ENCODE peak calls at places on chromosomes 12 and 14, in six cellular contexts. One of them, this sample, is unnamed.

GRCh38 chr12:92002673-92003382 is 142.8 kb downstream of the BTG1 start:
- DNase-seq in IMR-90: no peak
- DNase-seq in mesenchymal stem cell: peak
- DNase-seq in mesendoderm: no peak
- DNase-seq in H1: no peak
- DNase-seq in trophoblast cell: no peak
- DNase-seq in this sample: no peak

GRCh38 chr14:76090611-76091010 is 61.1 kb upstream of the GPATCH2L start:
- DNase-seq in IMR-90: no peak
- DNase-seq in mesenchymal stem cell: no peak
- DNase-seq in mesendoderm: no peak
- DNase-seq in H1: no peak
- DNase-seq in trophoblast cell: no peak
- DNase-seq in this sample: no peak

GRCh38 chr14:81219821-81220487 is 805 bp downstream of the GTF2A1 start:
- DNase-seq in IMR-90: peak
- DNase-seq in mesenchymal stem cell: no peak
- DNase-seq in mesendoderm: peak
- DNase-seq in H1: peak
- DNase-seq in trophoblast cell: peak
- DNase-seq in this sample: no peak

GRCh38 chr12:89796798-89797382 is 88.3 kb upstream of the ATP2B1 start:
- DNase-seq in IMR-90: no peak
- DNase-seq in mesenchymal stem cell: no peak
- DNase-seq in mesendoderm: peak
- DNase-seq in H1: no peak
- DNase-seq in trophoblast cell: no peak
- DNase-seq in this sample: no peak

GRCh38 chr14:99497894-99498293 is 16.7 kb downstream of the CCNK start:
- DNase-seq in IMR-90: no peak
- DNase-seq in mesenchymal stem cell: no peak
- DNase-seq in mesendoderm: no peak
- DNase-seq in H1: no peak
- DNase-seq in trophoblast cell: no peak
- DNase-seq in this sample: no peak

GRCh38 chr12:90335561-90335960 is 619.4 kb downstream of the CCER1 start:
- DNase-seq in IMR-90: no peak
- DNase-seq in mesenchymal stem cell: no peak
- DNase-seq in mesendoderm: no peak
- DNase-seq in H1: no peak
- DNase-seq in trophoblast cell: no peak
- DNase-seq in this sample: no peak

GRCh38 chr12:11672361-11672760 is 22.9 kb downstream of the ETV6 start:
- DNase-seq in IMR-90: no peak
- DNase-seq in mesenchymal stem cell: no peak
- DNase-seq in mesendoderm: no peak
- DNase-seq in H1: no peak
- DNase-seq in trophoblast cell: no peak
- DNase-seq in this sample: no peak

GRCh38 chr14:36863271-36863670 is 201.6 kb downstream of the PAX9 start:
- DNase-seq in IMR-90: no peak
- DNase-seq in mesenchymal stem cell: no peak
- DNase-seq in mesendoderm: no peak
- DNase-seq in H1: no peak
- DNase-seq in trophoblast cell: no peak
- DNase-seq in this sample: no peak

GRCh38 chr12:3944620-3945019 is 71.4 kb upstream of the PARP11 start:
- DNase-seq in IMR-90: no peak
- DNase-seq in mesenchymal stem cell: no peak
- DNase-seq in mesendoderm: peak
- DNase-seq in H1: no peak
- DNase-seq in trophoblast cell: no peak
- DNase-seq in this sample: no peak

GRCh38 chr14:32565256-32565655 is 236.2 kb downstream of the AKAP6 start:
- DNase-seq in IMR-90: no peak
- DNase-seq in mesenchymal stem cell: peak
- DNase-seq in mesendoderm: no peak
- DNase-seq in H1: no peak
- DNase-seq in trophoblast cell: no peak
- DNase-seq in this sample: no peak

GRCh38 chr14:53042480-53042879 is 91.6 kb upstream of the FERMT2 start:
- DNase-seq in IMR-90: peak
- DNase-seq in mesenchymal stem cell: peak
- DNase-seq in mesendoderm: no peak
- DNase-seq in H1: no peak
- DNase-seq in trophoblast cell: peak
- DNase-seq in this sample: no peak

GRCh38 chr12:116454950-116455447 is 104.2 kb upstream of the MAP1LC3B2 start:
- DNase-seq in IMR-90: peak
- DNase-seq in mesenchymal stem cell: peak
- DNase-seq in mesendoderm: peak
- DNase-seq in H1: no peak
- DNase-seq in trophoblast cell: peak
- DNase-seq in this sample: no peak

GRCh38 chr14:65506801-65507200 is 94.3 kb downstream of the FUT8 start:
- DNase-seq in IMR-90: no peak
- DNase-seq in mesenchymal stem cell: no peak
- DNase-seq in mesendoderm: peak
- DNase-seq in H1: no peak
- DNase-seq in trophoblast cell: no peak
- DNase-seq in this sample: no peak

GRCh38 chr14:55605793-55606192 is 25.8 kb downstream of the KTN1 start:
- DNase-seq in IMR-90: no peak
- DNase-seq in mesenchymal stem cell: no peak
- DNase-seq in mesendoderm: peak
- DNase-seq in H1: no peak
- DNase-seq in trophoblast cell: peak
- DNase-seq in this sample: no peak

GRCh38 chr14:64401923-64402322 is 13.8 kb downstream of the MTHFD1 start:
- DNase-seq in IMR-90: no peak
- DNase-seq in mesenchymal stem cell: no peak
- DNase-seq in mesendoderm: no peak
- DNase-seq in H1: no peak
- DNase-seq in trophoblast cell: no peak
- DNase-seq in this sample: no peak

GRCh38 chr12:60173213-60174170 is 577.7 kb downstream of the SLC16A7 start:
- DNase-seq in IMR-90: no peak
- DNase-seq in mesenchymal stem cell: no peak
- DNase-seq in mesendoderm: no peak
- DNase-seq in H1: no peak
- DNase-seq in trophoblast cell: peak
- DNase-seq in this sample: no peak

GRCh38 chr14:64038857-64039542 is 186.2 kb downstream of the SYNE2 start:
- DNase-seq in IMR-90: peak
- DNase-seq in mesenchymal stem cell: no peak
- DNase-seq in mesendoderm: no peak
- DNase-seq in H1: no peak
- DNase-seq in trophoblast cell: no peak
- DNase-seq in this sample: no peak

GRCh38 chr12:123715151-123715676 is 3.1 kb downstream of the ATP6V0A2 start:
- DNase-seq in IMR-90: peak
- DNase-seq in mesenchymal stem cell: no peak
- DNase-seq in mesendoderm: no peak
- DNase-seq in H1: no peak
- DNase-seq in trophoblast cell: no peak
- DNase-seq in this sample: no peak

GRCh38 chr12:123714302-123714627 is 2.1 kb downstream of the ATP6V0A2 start:
- DNase-seq in IMR-90: no peak
- DNase-seq in mesenchymal stem cell: no peak
- DNase-seq in mesendoderm: peak
- DNase-seq in H1: no peak
- DNase-seq in trophoblast cell: no peak
- DNase-seq in this sample: no peak

GRCh38 chr12:123713398-123714301 is 1.5 kb downstream of the ATP6V0A2 start:
- DNase-seq in IMR-90: peak
- DNase-seq in mesenchymal stem cell: peak
- DNase-seq in mesendoderm: peak
- DNase-seq in H1: no peak
- DNase-seq in trophoblast cell: no peak
- DNase-seq in this sample: no peak

GRCh38 chr12:123707466-123707865 is 4.7 kb upstream of the ATP6V0A2 start:
- DNase-seq in IMR-90: no peak
- DNase-seq in mesenchymal stem cell: no peak
- DNase-seq in mesendoderm: no peak
- DNase-seq in H1: no peak
- DNase-seq in trophoblast cell: no peak
- DNase-seq in this sample: no peak

GRCh38 chr12:123712780-123713319 is 697 bp downstream of the ATP6V0A2 start:
- DNase-seq in IMR-90: no peak
- DNase-seq in mesenchymal stem cell: peak
- DNase-seq in mesendoderm: peak
- DNase-seq in H1: no peak
- DNase-seq in trophoblast cell: no peak
- DNase-seq in this sample: peak
- H3K27ac ChIP-seq in IMR-90: peak
- H3K27ac ChIP-seq in mesenchymal stem cell: no peak
- H3K27ac ChIP-seq in mesendoderm: no peak
- H3K27ac ChIP-seq in H1: peak
- H3K27ac ChIP-seq in trophoblast cell: no peak
- H3K27ac ChIP-seq in this sample: no peak

GRCh38 chr14:67729072-67729561 is 27.4 kb downstream of the RDH12 start:
- DNase-seq in IMR-90: no peak
- DNase-seq in mesenchymal stem cell: no peak
- DNase-seq in mesendoderm: peak
- DNase-seq in H1: peak
- DNase-seq in trophoblast cell: no peak
- DNase-seq in this sample: no peak
- H2AK5ac ChIP-seq in IMR-90: no peak
- H2AK5ac ChIP-seq in mesenchymal stem cell: no peak
- H2AK5ac ChIP-seq in mesendoderm: no peak
- H2AK5ac ChIP-seq in H1: no peak
- H2AK5ac ChIP-seq in trophoblast cell: no peak
- H2AK5ac ChIP-seq in this sample: no peak

GRCh38 chr12:19520646-19521045 is 81.4 kb downstream of the AEBP2 start:
- DNase-seq in IMR-90: no peak
- DNase-seq in mesenchymal stem cell: no peak
- DNase-seq in mesendoderm: no peak
- DNase-seq in H1: no peak
- DNase-seq in trophoblast cell: no peak
- DNase-seq in this sample: no peak
- H3K4me3 ChIP-seq in IMR-90: no peak
- H3K4me3 ChIP-seq in mesenchymal stem cell: no peak
- H3K4me3 ChIP-seq in mesendoderm: no peak
- H3K4me3 ChIP-seq in H1: no peak
- H3K4me3 ChIP-seq in trophoblast cell: no peak
- H3K4me3 ChIP-seq in this sample: no peak

DNA sequence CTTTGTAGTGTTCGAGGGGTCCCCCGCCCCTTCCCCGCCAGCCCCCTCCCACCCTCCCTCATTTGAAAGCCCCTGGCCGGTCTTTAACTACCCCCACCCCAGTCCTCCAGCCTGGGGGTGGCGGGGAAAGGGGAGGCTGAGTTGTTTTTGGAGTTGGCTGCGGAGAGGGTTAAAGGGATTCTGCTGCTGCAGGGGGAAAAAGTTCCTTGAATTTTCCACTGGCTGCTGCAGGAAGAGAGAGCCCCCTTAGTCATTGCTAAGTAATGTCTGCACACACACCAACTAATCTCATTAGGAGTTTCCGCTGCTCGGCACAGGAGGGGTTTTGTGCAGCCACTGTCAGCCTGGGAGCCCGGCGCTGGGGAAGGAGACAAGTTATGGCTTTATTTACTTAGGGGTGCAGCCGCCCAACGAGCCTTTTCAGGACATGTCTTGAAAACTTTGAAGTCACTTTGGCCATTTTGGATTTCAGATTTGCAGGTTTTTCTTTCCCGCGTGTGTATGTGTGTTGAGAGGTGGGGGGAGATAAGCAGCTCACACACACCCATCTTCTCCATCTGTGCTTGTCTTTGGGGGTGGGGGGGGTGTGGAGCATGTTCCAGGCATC is 1.8 kb downstream of the ELK3 start:
- DNase-seq in IMR-90: peak
- DNase-seq in mesenchymal stem cell: peak
- DNase-seq in mesendoderm: peak
- DNase-seq in H1: no peak
- DNase-seq in trophoblast cell: no peak
- DNase-seq in this sample: no peak
- H3K27ac ChIP-seq in IMR-90: peak
- H3K27ac ChIP-seq in mesenchymal stem cell: peak
- H3K27ac ChIP-seq in mesendoderm: peak
- H3K27ac ChIP-seq in H1: no peak
- H3K27ac ChIP-seq in trophoblast cell: peak
- H3K27ac ChIP-seq in this sample: no peak

GRCh38 chr12:122366685-122367475 is 55.6 kb downstream of the CLIP1 start:
- DNase-seq in IMR-90: peak
- DNase-seq in mesenchymal stem cell: peak
- DNase-seq in mesendoderm: peak
- DNase-seq in H1: no peak
- DNase-seq in trophoblast cell: peak
- DNase-seq in this sample: peak
- H2AK5ac ChIP-seq in IMR-90: peak
- H2AK5ac ChIP-seq in mesenchymal stem cell: peak
- H2AK5ac ChIP-seq in mesendoderm: no peak
- H2AK5ac ChIP-seq in H1: peak
- H2AK5ac ChIP-seq in trophoblast cell: peak
- H2AK5ac ChIP-seq in this sample: no peak

GRCh38 chr12:131988054-131988796 is 38.5 kb downstream of the EP400 start:
- DNase-seq in IMR-90: no peak
- DNase-seq in mesenchymal stem cell: no peak
- DNase-seq in mesendoderm: peak
- DNase-seq in H1: peak
- DNase-seq in trophoblast cell: no peak
- DNase-seq in this sample: no peak

GRCh38 chr12:131990066-131990979 is 40.6 kb downstream of the EP400 start:
- DNase-seq in IMR-90: no peak
- DNase-seq in mesenchymal stem cell: no peak
- DNase-seq in mesendoderm: peak
- DNase-seq in H1: peak
- DNase-seq in trophoblast cell: no peak
- DNase-seq in this sample: peak

GRCh38 chr12:131991816-131992430 is 42.2 kb downstream of the EP400 start:
- DNase-seq in IMR-90: no peak
- DNase-seq in mesenchymal stem cell: peak
- DNase-seq in mesendoderm: no peak
- DNase-seq in H1: peak
- DNase-seq in trophoblast cell: no peak
- DNase-seq in this sample: no peak

GRCh38 chr12:131989021-131989420 is 39.3 kb downstream of the EP400 start:
- DNase-seq in IMR-90: no peak
- DNase-seq in mesenchymal stem cell: no peak
- DNase-seq in mesendoderm: no peak
- DNase-seq in H1: peak
- DNase-seq in trophoblast cell: no peak
- DNase-seq in this sample: no peak

GRCh38 chr12:131990980-131991305 is 41.2 kb downstream of the EP400 start:
- DNase-seq in IMR-90: no peak
- DNase-seq in mesenchymal stem cell: no peak
- DNase-seq in mesendoderm: no peak
- DNase-seq in H1: peak
- DNase-seq in trophoblast cell: no peak
- DNase-seq in this sample: no peak
- H3K4me3 ChIP-seq in IMR-90: no peak
- H3K4me3 ChIP-seq in mesenchymal stem cell: no peak
- H3K4me3 ChIP-seq in mesendoderm: no peak
- H3K4me3 ChIP-seq in H1: no peak
- H3K4me3 ChIP-seq in trophoblast cell: no peak
- H3K4me3 ChIP-seq in this sample: no peak

GRCh38 chr12:69616025-69616424 is 5.3 kb upstream of the LRRC10 start:
- DNase-seq in IMR-90: no peak
- DNase-seq in mesenchymal stem cell: no peak
- DNase-seq in mesendoderm: no peak
- DNase-seq in H1: no peak
- DNase-seq in trophoblast cell: no peak
- DNase-seq in this sample: no peak
- H3K27ac ChIP-seq in IMR-90: no peak
- H3K27ac ChIP-seq in mesenchymal stem cell: no peak
- H3K27ac ChIP-seq in mesendoderm: no peak
- H3K27ac ChIP-seq in H1: no peak
- H3K27ac ChIP-seq in trophoblast cell: no peak
- H3K27ac ChIP-seq in this sample: no peak